ENCODE peak calls at places on chromosomes 13 and 19, in five cellular contexts. One of them, this sample, is unnamed.

GRCh38 chr13:95660981-95661581 is 15.9 kb upstream of the DNAJC3 start:
- DNase-seq in breast epithelium: no peak
- DNase-seq in activated naive CD4-positive, alpha-beta T cell treated with anti-CD3 and anti-CD28 coated beads, Interleukin-2, amount 10 ng/mL, durations not matched to agents 7 days and 5 days: no peak
- DNase-seq in activated CD8-positive, alpha-beta memory T cell treated with anti-CD3 and anti-CD28 coated beads for 1 hour: no peak
- DNase-seq in NCI-H69: peak
- DNase-seq in this sample: peak

GRCh38 chr13:23871616-23872220 is 17.5 kb downstream of the MIPEP start:
- DNase-seq in activated CD8-positive, alpha-beta memory T cell treated with anti-CD3 and anti-CD28 coated beads for 1 hour: no peak
- DNase-seq in NCI-H69: peak
- DNase-seq in breast epithelium: no peak
- DNase-seq in activated naive CD4-positive, alpha-beta T cell treated with anti-CD3 and anti-CD28 coated beads, Interleukin-2, amount 10 ng/mL, durations not matched to agents 7 days and 5 days: no peak
- DNase-seq in this sample: no peak

GRCh38 chr19:9709305-9709704 is 34.4 kb upstream of the ZNF562 start:
- DNase-seq in activated CD8-positive, alpha-beta memory T cell treated with anti-CD3 and anti-CD28 coated beads for 1 hour: no peak
- DNase-seq in activated naive CD4-positive, alpha-beta T cell treated with anti-CD3 and anti-CD28 coated beads, Interleukin-2, amount 10 ng/mL, durations not matched to agents 7 days and 5 days: no peak
- DNase-seq in breast epithelium: no peak
- DNase-seq in NCI-H69: no peak
- DNase-seq in this sample: peak

GRCh38 chr19:34213283-34213682 is 41.0 kb downstream of the LSM14A start:
- DNase-seq in NCI-H69: no peak
- DNase-seq in activated CD8-positive, alpha-beta memory T cell treated with anti-CD3 and anti-CD28 coated beads for 1 hour: no peak
- DNase-seq in breast epithelium: no peak
- DNase-seq in activated naive CD4-positive, alpha-beta T cell treated with anti-CD3 and anti-CD28 coated beads, Interleukin-2, amount 10 ng/mL, durations not matched to agents 7 days and 5 days: no peak
- DNase-seq in this sample: no peak

GRCh38 chr19:35143231-35143715 is at the start of gene FXYD7:
- DNase-seq in activated CD8-positive, alpha-beta memory T cell treated with anti-CD3 and anti-CD28 coated beads for 1 hour: no peak
- DNase-seq in NCI-H69: peak
- DNase-seq in breast epithelium: no peak
- DNase-seq in activated naive CD4-positive, alpha-beta T cell treated with anti-CD3 and anti-CD28 coated beads, Interleukin-2, amount 10 ng/mL, durations not matched to agents 7 days and 5 days: peak
- DNase-seq in this sample: no peak

GRCh38 chr13:86633346-86633745 is 834.1 kb upstream of the SLITRK6 start:
- DNase-seq in breast epithelium: no peak
- DNase-seq in activated naive CD4-positive, alpha-beta T cell treated with anti-CD3 and anti-CD28 coated beads, Interleukin-2, amount 10 ng/mL, durations not matched to agents 7 days and 5 days: no peak
- DNase-seq in activated CD8-positive, alpha-beta memory T cell treated with anti-CD3 and anti-CD28 coated beads for 1 hour: no peak
- DNase-seq in NCI-H69: no peak
- DNase-seq in this sample: no peak

GRCh38 chr19:38665950-38666661 is 18.7 kb downstream of the ACTN4 start:
- DNase-seq in activated naive CD4-positive, alpha-beta T cell treated with anti-CD3 and anti-CD28 coated beads, Interleukin-2, amount 10 ng/mL, durations not matched to agents 7 days and 5 days: no peak
- DNase-seq in NCI-H69: no peak
- DNase-seq in activated CD8-positive, alpha-beta memory T cell treated with anti-CD3 and anti-CD28 coated beads for 1 hour: no peak
- DNase-seq in breast epithelium: peak
- DNase-seq in this sample: no peak

GRCh38 chr19:6822311-6822670 is 49.8 kb downstream of the VAV1 start:
- DNase-seq in NCI-H69: no peak
- DNase-seq in activated naive CD4-positive, alpha-beta T cell treated with anti-CD3 and anti-CD28 coated beads, Interleukin-2, amount 10 ng/mL, durations not matched to agents 7 days and 5 days: no peak
- DNase-seq in breast epithelium: peak
- DNase-seq in activated CD8-positive, alpha-beta memory T cell treated with anti-CD3 and anti-CD28 coated beads for 1 hour: no peak
- DNase-seq in this sample: no peak

GRCh38 chr13:81987677-81988357 is 1646.9 kb upstream of the SPRY2 start:
- DNase-seq in NCI-H69: peak
- DNase-seq in breast epithelium: no peak
- DNase-seq in activated naive CD4-positive, alpha-beta T cell treated with anti-CD3 and anti-CD28 coated beads, Interleukin-2, amount 10 ng/mL, durations not matched to agents 7 days and 5 days: no peak
- DNase-seq in activated CD8-positive, alpha-beta memory T cell treated with anti-CD3 and anti-CD28 coated beads for 1 hour: no peak
- DNase-seq in this sample: no peak

GRCh38 chr13:26112843-26113242 is 61.0 kb upstream of the SHISA2 start:
- DNase-seq in activated CD8-positive, alpha-beta memory T cell treated with anti-CD3 and anti-CD28 coated beads for 1 hour: no peak
- DNase-seq in activated naive CD4-positive, alpha-beta T cell treated with anti-CD3 and anti-CD28 coated beads, Interleukin-2, amount 10 ng/mL, durations not matched to agents 7 days and 5 days: no peak
- DNase-seq in NCI-H69: no peak
- DNase-seq in breast epithelium: no peak
- DNase-seq in this sample: no peak

GRCh38 chr13:94315188-94315587 is 164.3 kb downstream of the DCT start:
- DNase-seq in activated naive CD4-positive, alpha-beta T cell treated with anti-CD3 and anti-CD28 coated beads, Interleukin-2, amount 10 ng/mL, durations not matched to agents 7 days and 5 days: no peak
- DNase-seq in activated CD8-positive, alpha-beta memory T cell treated with anti-CD3 and anti-CD28 coated beads for 1 hour: no peak
- DNase-seq in breast epithelium: no peak
- DNase-seq in NCI-H69: no peak
- DNase-seq in this sample: no peak

GRCh38 chr13:104296301-104296700 is 1230.1 kb upstream of the SLC10A2 start:
- DNase-seq in activated naive CD4-positive, alpha-beta T cell treated with anti-CD3 and anti-CD28 coated beads, Interleukin-2, amount 10 ng/mL, durations not matched to agents 7 days and 5 days: no peak
- DNase-seq in activated CD8-positive, alpha-beta memory T cell treated with anti-CD3 and anti-CD28 coated beads for 1 hour: no peak
- DNase-seq in breast epithelium: no peak
- DNase-seq in NCI-H69: no peak
- DNase-seq in this sample: no peak

GRCh38 chr19:52789440-52789839 is 2.8 kb upstream of the ZNF600 start:
- DNase-seq in breast epithelium: no peak
- DNase-seq in NCI-H69: no peak
- DNase-seq in activated naive CD4-positive, alpha-beta T cell treated with anti-CD3 and anti-CD28 coated beads, Interleukin-2, amount 10 ng/mL, durations not matched to agents 7 days and 5 days: no peak
- DNase-seq in activated CD8-positive, alpha-beta memory T cell treated with anti-CD3 and anti-CD28 coated beads for 1 hour: no peak
- DNase-seq in this sample: no peak

GRCh38 chr19:13190781-13191540 is 40.8 kb downstream of the IER2 start:
- DNase-seq in breast epithelium: no peak
- DNase-seq in activated CD8-positive, alpha-beta memory T cell treated with anti-CD3 and anti-CD28 coated beads for 1 hour: no peak
- DNase-seq in NCI-H69: no peak
- DNase-seq in activated naive CD4-positive, alpha-beta T cell treated with anti-CD3 and anti-CD28 coated beads, Interleukin-2, amount 10 ng/mL, durations not matched to agents 7 days and 5 days: no peak
- DNase-seq in this sample: no peak

GRCh38 chr19:49560358-49560900 is 19.9 kb downstream of the NOSIP start:
- DNase-seq in activated naive CD4-positive, alpha-beta T cell treated with anti-CD3 and anti-CD28 coated beads, Interleukin-2, amount 10 ng/mL, durations not matched to agents 7 days and 5 days: peak
- DNase-seq in activated CD8-positive, alpha-beta memory T cell treated with anti-CD3 and anti-CD28 coated beads for 1 hour: no peak
- DNase-seq in breast epithelium: no peak
- DNase-seq in NCI-H69: no peak
- DNase-seq in this sample: no peak

GRCh38 chr19:7550987-7551761 is 15.7 kb downstream of the PNPLA6 start:
- DNase-seq in breast epithelium: no peak
- DNase-seq in activated naive CD4-positive, alpha-beta T cell treated with anti-CD3 and anti-CD28 coated beads, Interleukin-2, amount 10 ng/mL, durations not matched to agents 7 days and 5 days: peak
- DNase-seq in activated CD8-positive, alpha-beta memory T cell treated with anti-CD3 and anti-CD28 coated beads for 1 hour: no peak
- DNase-seq in NCI-H69: peak
- DNase-seq in this sample: no peak

GRCh38 chr19:33778089-33778791 is 18.4 kb upstream of the KCTD15 start:
- DNase-seq in activated naive CD4-positive, alpha-beta T cell treated with anti-CD3 and anti-CD28 coated beads, Interleukin-2, amount 10 ng/mL, durations not matched to agents 7 days and 5 days: peak
- DNase-seq in activated CD8-positive, alpha-beta memory T cell treated with anti-CD3 and anti-CD28 coated beads for 1 hour: peak
- DNase-seq in NCI-H69: peak
- DNase-seq in breast epithelium: peak
- DNase-seq in this sample: peak

GRCh38 chr19:31105761-31106160 is 243.5 kb downstream of the TSHZ3 start:
- DNase-seq in breast epithelium: no peak
- DNase-seq in activated CD8-positive, alpha-beta memory T cell treated with anti-CD3 and anti-CD28 coated beads for 1 hour: no peak
- DNase-seq in NCI-H69: no peak
- DNase-seq in activated naive CD4-positive, alpha-beta T cell treated with anti-CD3 and anti-CD28 coated beads, Interleukin-2, amount 10 ng/mL, durations not matched to agents 7 days and 5 days: no peak
- DNase-seq in this sample: no peak

GRCh38 chr13:80973721-80974120 is 632.8 kb upstream of the SPRY2 start:
- DNase-seq in NCI-H69: no peak
- DNase-seq in activated naive CD4-positive, alpha-beta T cell treated with anti-CD3 and anti-CD28 coated beads, Interleukin-2, amount 10 ng/mL, durations not matched to agents 7 days and 5 days: no peak
- DNase-seq in activated CD8-positive, alpha-beta memory T cell treated with anti-CD3 and anti-CD28 coated beads for 1 hour: no peak
- DNase-seq in breast epithelium: no peak
- DNase-seq in this sample: no peak

GRCh38 chr19:16355293-16356043 is 30.8 kb downstream of the KLF2 start:
- DNase-seq in activated naive CD4-positive, alpha-beta T cell treated with anti-CD3 and anti-CD28 coated beads, Interleukin-2, amount 10 ng/mL, durations not matched to agents 7 days and 5 days: no peak
- DNase-seq in activated CD8-positive, alpha-beta memory T cell treated with anti-CD3 and anti-CD28 coated beads for 1 hour: no peak
- DNase-seq in NCI-H69: no peak
- DNase-seq in breast epithelium: no peak
- DNase-seq in this sample: no peak

GRCh38 chr19:372306-372890 is 27.8 kb upstream of the MIER2 start:
- DNase-seq in activated CD8-positive, alpha-beta memory T cell treated with anti-CD3 and anti-CD28 coated beads for 1 hour: no peak
- DNase-seq in activated naive CD4-positive, alpha-beta T cell treated with anti-CD3 and anti-CD28 coated beads, Interleukin-2, amount 10 ng/mL, durations not matched to agents 7 days and 5 days: no peak
- DNase-seq in breast epithelium: no peak
- DNase-seq in NCI-H69: peak
- DNase-seq in this sample: no peak

GRCh38 chr13:41842029-41842428 is 118.9 kb downstream of the VWA8 start:
- DNase-seq in activated CD8-positive, alpha-beta memory T cell treated with anti-CD3 and anti-CD28 coated beads for 1 hour: no peak
- DNase-seq in activated naive CD4-positive, alpha-beta T cell treated with anti-CD3 and anti-CD28 coated beads, Interleukin-2, amount 10 ng/mL, durations not matched to agents 7 days and 5 days: no peak
- DNase-seq in breast epithelium: no peak
- DNase-seq in NCI-H69: no peak
- DNase-seq in this sample: no peak

GRCh38 chr13:106318941-106319411 is 216.5 kb downstream of the EFNB2 start:
- DNase-seq in activated naive CD4-positive, alpha-beta T cell treated with anti-CD3 and anti-CD28 coated beads, Interleukin-2, amount 10 ng/mL, durations not matched to agents 7 days and 5 days: no peak
- DNase-seq in breast epithelium: no peak
- DNase-seq in NCI-H69: no peak
- DNase-seq in activated CD8-positive, alpha-beta memory T cell treated with anti-CD3 and anti-CD28 coated beads for 1 hour: no peak
- DNase-seq in this sample: no peak

GRCh38 chr19:34145741-34146202 is 26.5 kb upstream of the LSM14A start:
- DNase-seq in activated naive CD4-positive, alpha-beta T cell treated with anti-CD3 and anti-CD28 coated beads, Interleukin-2, amount 10 ng/mL, durations not matched to agents 7 days and 5 days: peak
- DNase-seq in breast epithelium: no peak
- DNase-seq in NCI-H69: peak
- DNase-seq in activated CD8-positive, alpha-beta memory T cell treated with anti-CD3 and anti-CD28 coated beads for 1 hour: no peak
- DNase-seq in this sample: peak

GRCh38 chr13:95245072-95245471 is 56.2 kb downstream of the ABCC4 start:
- DNase-seq in NCI-H69: no peak
- DNase-seq in activated CD8-positive, alpha-beta memory T cell treated with anti-CD3 and anti-CD28 coated beads for 1 hour: no peak
- DNase-seq in activated naive CD4-positive, alpha-beta T cell treated with anti-CD3 and anti-CD28 coated beads, Interleukin-2, amount 10 ng/mL, durations not matched to agents 7 days and 5 days: no peak
- DNase-seq in breast epithelium: no peak
- DNase-seq in this sample: no peak

GRCh38 chr19:57566396-57567256 is 7.0 kb upstream of the ZNF550 start:
- DNase-seq in NCI-H69: peak
- DNase-seq in activated naive CD4-positive, alpha-beta T cell treated with anti-CD3 and anti-CD28 coated beads, Interleukin-2, amount 10 ng/mL, durations not matched to agents 7 days and 5 days: no peak
- DNase-seq in activated CD8-positive, alpha-beta memory T cell treated with anti-CD3 and anti-CD28 coated beads for 1 hour: no peak
- DNase-seq in breast epithelium: no peak
- DNase-seq in this sample: no peak

GRCh38 chr19:36417752-36418286 is 625 bp downstream of the ZFP82 start:
- DNase-seq in NCI-H69: no peak
- DNase-seq in activated CD8-positive, alpha-beta memory T cell treated with anti-CD3 and anti-CD28 coated beads for 1 hour: no peak
- DNase-seq in activated naive CD4-positive, alpha-beta T cell treated with anti-CD3 and anti-CD28 coated beads, Interleukin-2, amount 10 ng/mL, durations not matched to agents 7 days and 5 days: peak
- DNase-seq in breast epithelium: no peak
- DNase-seq in this sample: no peak

GRCh38 chr13:95300625-95301134 is 571 bp downstream of the ABCC4 start:
- DNase-seq in NCI-H69: peak
- DNase-seq in activated naive CD4-positive, alpha-beta T cell treated with anti-CD3 and anti-CD28 coated beads, Interleukin-2, amount 10 ng/mL, durations not matched to agents 7 days and 5 days: peak
- DNase-seq in breast epithelium: no peak
- DNase-seq in activated CD8-positive, alpha-beta memory T cell treated with anti-CD3 and anti-CD28 coated beads for 1 hour: peak
- DNase-seq in this sample: no peak

GRCh38 chr19:3536429-3537100 is 2.4 kb upstream of the TEKTIP1 start:
- DNase-seq in activated naive CD4-positive, alpha-beta T cell treated with anti-CD3 and anti-CD28 coated beads, Interleukin-2, amount 10 ng/mL, durations not matched to agents 7 days and 5 days: no peak
- DNase-seq in activated CD8-positive, alpha-beta memory T cell treated with anti-CD3 and anti-CD28 coated beads for 1 hour: no peak
- DNase-seq in NCI-H69: no peak
- DNase-seq in breast epithelium: no peak
- DNase-seq in this sample: no peak

GRCh38 chr19:48484931-48485612 is 15.9 kb downstream of the CYTH2 start:
- DNase-seq in NCI-H69: peak
- DNase-seq in activated CD8-positive, alpha-beta memory T cell treated with anti-CD3 and anti-CD28 coated beads for 1 hour: no peak
- DNase-seq in breast epithelium: no peak
- DNase-seq in activated naive CD4-positive, alpha-beta T cell treated with anti-CD3 and anti-CD28 coated beads, Interleukin-2, amount 10 ng/mL, durations not matched to agents 7 days and 5 days: no peak
- DNase-seq in this sample: no peak

GRCh38 chr13:47908200-47908902 is 92.7 kb downstream of the SUCLA2 start:
- DNase-seq in activated CD8-positive, alpha-beta memory T cell treated with anti-CD3 and anti-CD28 coated beads for 1 hour: no peak
- DNase-seq in breast epithelium: no peak
- DNase-seq in NCI-H69: no peak
- DNase-seq in activated naive CD4-positive, alpha-beta T cell treated with anti-CD3 and anti-CD28 coated beads, Interleukin-2, amount 10 ng/mL, durations not matched to agents 7 days and 5 days: no peak
- DNase-seq in this sample: no peak

GRCh38 chr13:57443494-57443893 is 188.1 kb upstream of the PCDH17 start:
- DNase-seq in breast epithelium: no peak
- DNase-seq in NCI-H69: no peak
- DNase-seq in activated naive CD4-positive, alpha-beta T cell treated with anti-CD3 and anti-CD28 coated beads, Interleukin-2, amount 10 ng/mL, durations not matched to agents 7 days and 5 days: no peak
- DNase-seq in activated CD8-positive, alpha-beta memory T cell treated with anti-CD3 and anti-CD28 coated beads for 1 hour: no peak
- DNase-seq in this sample: no peak

GRCh38 chr19:41029524-41030432 is 38.7 kb downstream of the CYP2B6 start:
- DNase-seq in NCI-H69: no peak
- DNase-seq in breast epithelium: no peak
- DNase-seq in activated naive CD4-positive, alpha-beta T cell treated with anti-CD3 and anti-CD28 coated beads, Interleukin-2, amount 10 ng/mL, durations not matched to agents 7 days and 5 days: no peak
- DNase-seq in activated CD8-positive, alpha-beta memory T cell treated with anti-CD3 and anti-CD28 coated beads for 1 hour: no peak
- DNase-seq in this sample: no peak

GRCh38 chr13:40082644-40083043 is 427.2 kb downstream of the COG6 start:
- DNase-seq in NCI-H69: no peak
- DNase-seq in activated naive CD4-positive, alpha-beta T cell treated with anti-CD3 and anti-CD28 coated beads, Interleukin-2, amount 10 ng/mL, durations not matched to agents 7 days and 5 days: no peak
- DNase-seq in breast epithelium: no peak
- DNase-seq in activated CD8-positive, alpha-beta memory T cell treated with anti-CD3 and anti-CD28 coated beads for 1 hour: no peak
- DNase-seq in this sample: no peak

GRCh38 chr13:41457589-41458186 is 338 bp downstream of the RGCC start:
- DNase-seq in activated CD8-positive, alpha-beta memory T cell treated with anti-CD3 and anti-CD28 coated beads for 1 hour: peak
- DNase-seq in NCI-H69: peak
- DNase-seq in activated naive CD4-positive, alpha-beta T cell treated with anti-CD3 and anti-CD28 coated beads, Interleukin-2, amount 10 ng/mL, durations not matched to agents 7 days and 5 days: peak
- DNase-seq in breast epithelium: no peak
- DNase-seq in this sample: no peak

GRCh38 chr19:54489341-54489740 is 13.3 kb upstream of the LAIR2 start:
- DNase-seq in activated naive CD4-positive, alpha-beta T cell treated with anti-CD3 and anti-CD28 coated beads, Interleukin-2, amount 10 ng/mL, durations not matched to agents 7 days and 5 days: no peak
- DNase-seq in NCI-H69: no peak
- DNase-seq in activated CD8-positive, alpha-beta memory T cell treated with anti-CD3 and anti-CD28 coated beads for 1 hour: no peak
- DNase-seq in breast epithelium: no peak
- DNase-seq in this sample: no peak

GRCh38 chr19:2799273-2800020 is 14.1 kb downstream of the THOP1 start:
- DNase-seq in NCI-H69: no peak
- DNase-seq in breast epithelium: no peak
- DNase-seq in activated naive CD4-positive, alpha-beta T cell treated with anti-CD3 and anti-CD28 coated beads, Interleukin-2, amount 10 ng/mL, durations not matched to agents 7 days and 5 days: no peak
- DNase-seq in activated CD8-positive, alpha-beta memory T cell treated with anti-CD3 and anti-CD28 coated beads for 1 hour: no peak
- DNase-seq in this sample: no peak

GRCh38 chr13:35768551-35768950 is 292.1 kb upstream of the MAB21L1 start:
- DNase-seq in activated naive CD4-positive, alpha-beta T cell treated with anti-CD3 and anti-CD28 coated beads, Interleukin-2, amount 10 ng/mL, durations not matched to agents 7 days and 5 days: no peak
- DNase-seq in breast epithelium: no peak
- DNase-seq in NCI-H69: peak
- DNase-seq in activated CD8-positive, alpha-beta memory T cell treated with anti-CD3 and anti-CD28 coated beads for 1 hour: no peak
- DNase-seq in this sample: no peak

This sample was measured in GDM1.